ENCODE peak calls at places on chromosomes 12 and 14, in ten cellular contexts. T is stimulated activated CD4-positive, alpha-beta T cell treated with anti-CD3 and anti-CD28 coated beads, TNF-alpha, amount 100 ng/mL, for 1 hour; F is WERI-Rb-1; Y is stimulated activated CD8-positive, alpha-beta memory T cell treated with anti-CD3 and anti-CD28 coated beads, Interleukin-4, amount 100 ng/mL, for 4 hours; G is A172; S is heart left ventricle; W is neural crest cell; R is neuronal stem cell; I is NCI-H1694 treated with DMSO at 0.1 percent for 48 hours; J is H7. Q is an unnamed sample.

GRCh38 chr14:66254066-66254465 is 232.1 kb upstream of the CCDC196 start:
- DNase-seq in S (no peak), W (no peak), T (no peak), G (no peak), R (no peak), I (no peak), J (no peak), Y (no peak), F (no peak), Q (no peak)

GRCh38 chr12:108630481-108631207 is 3.0 kb downstream of the SELPLG start:
- DNase-seq in W (no peak), G (peak), F (no peak), I (no peak), Y (no peak), S (peak), J (no peak), R (no peak), T (no peak), Q (no peak)

GRCh38 chr12:57551637-57552305 is 1.9 kb downstream of the KIF5A start:
- DNase-seq in R (no peak), W (no peak), I (no peak), G (no peak), S (no peak), F (no peak), J (no peak), T (no peak), Y (no peak), Q (no peak)

GRCh38 chr14:65425885-65426284 is 13.4 kb downstream of the FUT8 start:
- DNase-seq in S (no peak), I (no peak), F (no peak), J (no peak), G (no peak), T (no peak), R (no peak), Y (no peak), W (no peak), Q (no peak)

GRCh38 chr12:45259732-45260480 is 44.0 kb downstream of the ANO6 start:
- DNase-seq in T (no peak), W (no peak), I (peak), F (no peak), G (no peak), J (no peak), S (no peak), Y (no peak), R (no peak), Q (no peak)

GRCh38 chr12:131494741-131495524 is 216.0 kb upstream of the SFSWAP start:
- DNase-seq in J (no peak), Y (no peak), I (no peak), S (no peak), W (no peak), F (no peak), G (no peak), R (no peak), T (no peak), Q (no peak)

GRCh38 chr12:92301329-92301728 is 155.7 kb upstream of the BTG1 start:
- DNase-seq in W (no peak), R (no peak), I (no peak), Y (no peak), F (no peak), T (no peak), J (no peak), S (no peak), G (no peak), Q (no peak)

GRCh38 chr14:73619524-73619923 is 7.2 kb downstream of the ACOT6 start:
- DNase-seq in I (no peak), F (no peak), R (no peak), Y (no peak), J (no peak), T (no peak), G (no peak), S (no peak), W (no peak), Q (no peak)

GRCh38 chr14:52797653-52798052 is 6.2 kb upstream of the GNPNAT1 start:
- DNase-seq in G (no peak), S (no peak), J (no peak), F (no peak), W (no peak), Y (no peak), T (no peak), I (no peak), R (no peak), Q (no peak)

GRCh38 chr14:29652586-29652985 is 275.1 kb downstream of the PRKD1 start:
- DNase-seq in Y (no peak), T (no peak), F (no peak), R (no peak), J (no peak), G (no peak), W (no peak), S (no peak), I (no peak), Q (no peak)

GRCh38 chr12:105329926-105330282 is 587 bp upstream of the C12orf75 start:
- DNase-seq in I (no peak), W (no peak), G (no peak), Y (no peak), F (no peak), S (no peak), T (no peak), J (no peak), R (no peak), Q (no peak)

GRCh38 chr14:102547067-102547466 is 37.5 kb upstream of the ANKRD9 start:
- DNase-seq in I (no peak), W (no peak), S (no peak), T (no peak), F (no peak), Y (no peak), R (no peak), G (no peak), J (no peak), Q (no peak)

GRCh38 chr12:53218551-53219114 is 11.6 kb upstream of the ITGB7 start:
- DNase-seq in S (no peak), R (no peak), W (no peak), I (no peak), T (no peak), J (peak), G (no peak), Y (no peak), F (no peak), Q (no peak)

GRCh38 chr12:3043406-3043805 is 33.8 kb upstream of the TSPAN9 start:
- DNase-seq in S (no peak), R (no peak), J (no peak), T (no peak), I (no peak), F (no peak), Y (no peak), W (no peak), G (no peak), Q (no peak)

GRCh38 chr12:13440844-13441243 is 244.3 kb downstream of the EMP1 start:
- DNase-seq in I (no peak), W (no peak), Y (no peak), T (no peak), J (no peak), F (no peak), R (no peak), G (no peak), S (no peak), Q (peak)

Q was measured in lung.